ENCODE peak calls at places on chromosomes 1 and 21, in five cellular contexts. G, H, F, Z and A are unnamed samples.

GRCh38 chr21:15730484-15731242 is 881 bp downstream of the USP25 start:
- DNase-seq in G (peak; percentile 25), H (no peak), F (peak; percentile 8), Z (peak; percentile 43), A (peak; percentile 29)

GRCh38 chr1:160087118-160087662 is 5.9 kb downstream of the KCNJ9 start:
- DNase-seq in G (no peak), H (no peak), F (no peak), Z (no peak), A (no peak)

GRCh38 chr1:61980561-61980960 is 214.1 kb upstream of the L1TD1 start:
- DNase-seq in G (no peak), H (peak; percentile 13), F (peak; percentile 18), Z (peak; percentile 49), A (no peak)

GRCh38 chr1:32538887-32539583 is at the start of gene ZBTB8A:
- DNase-seq in G (peak; percentile 64), H (no peak), F (peak; percentile 47), Z (peak; percentile 40), A (peak; percentile 55)

GRCh38 chr1:11847667-11848445 is at the start of gene NPPA:
- DNase-seq in G (no peak), H (peak; percentile 13), F (no peak), Z (peak; percentile 62), A (no peak)

GRCh38 chr1:30378023-30378596 is 345.3 kb downstream of the MATN1 start:
- DNase-seq in G (no peak), H (no peak), F (no peak), Z (no peak), A (no peak)

GRCh38 chr1:67731322-67731721 is 46.3 kb downstream of the GADD45A start:
- DNase-seq in G (no peak), H (no peak), F (no peak), Z (no peak), A (no peak)

GRCh38 chr1:244970236-244970652 is 105.9 kb upstream of the HNRNPU start:
- DNase-seq in G (peak; percentile 89), H (no peak), F (peak; percentile 75), Z (peak; percentile 89), A (peak; percentile 70)

GRCh38 chr1:244732846-244733450 is 80.0 kb downstream of the DESI2 start:
- DNase-seq in G (no peak), H (no peak), F (no peak), Z (no peak), A (no peak)

GRCh38 chr1:203440780-203441179 is 34.8 kb upstream of the PRELP start:
- DNase-seq in G (peak; percentile 57), H (peak; percentile 15), F (peak; percentile 46), Z (peak; percentile 68), A (peak; percentile 48)

GRCh38 chr1:9201421-9202239 is 32.9 kb upstream of the H6PD start:
- DNase-seq in G (no peak), H (peak; percentile 67), F (peak; percentile 27), Z (no peak), A (no peak)